ENCODE peak calls at places on chromosomes 5 and 9, in five cellular contexts. A is uterus, H is GM12865, Z is body of pancreas, T is mucosa of descending colon. U is an unnamed sample.

GRCh38 chr9:110536802-110537201 is 42.7 kb downstream of the SVEP1 start:
- DNase-seq in H (no peak), Z (no peak), T (no peak), A (no peak), U (no peak)

GRCh38 chr9:35619800-35620158 is 1.6 kb upstream of the CD72 start:
- DNase-seq in A (no peak), Z (no peak), T (no peak), H (peak), U (peak)

GRCh38 chr5:11675198-11675597 is 229.0 kb downstream of the CTNND2 start:
- DNase-seq in Z (no peak), T (no peak), A (no peak), H (no peak), U (no peak)

GRCh38 chr5:58507715-58508114 is 16.5 kb downstream of the GAPT start:
- DNase-seq in A (no peak), H (no peak), T (no peak), Z (no peak), U (no peak)

GRCh38 chr9:120928720-120929389 is 2.3 kb upstream of the TRAF1 start:
- DNase-seq in H (peak), A (peak), Z (peak), T (peak), U (no peak)

GRCh38 chr5:16812911-16813310 is 123.2 kb downstream of the MYO10 start:
- DNase-seq in A (no peak), T (no peak), H (no peak), Z (peak), U (no peak)

GRCh38 chr5:32708949-32709348 is 2.2 kb upstream of the NPR3 start:
- DNase-seq in T (no peak), Z (no peak), A (no peak), H (peak), U (no peak)

GRCh38 chr5:53373420-53374188 is 106.8 kb upstream of the FST start:
- DNase-seq in Z (no peak), T (no peak), H (no peak), A (no peak), U (no peak)

GRCh38 chr9:137916540-137916939 is 39.0 kb downstream of the CACNA1B start:
- DNase-seq in Z (no peak), T (no peak), H (no peak), A (no peak), U (no peak)

GRCh38 chr5:151072234-151073025 is 8.4 kb downstream of the TNIP1 start:
- DNase-seq in T (no peak), Z (no peak), H (no peak), A (no peak), U (no peak)

GRCh38 chr5:148238395-148238794 is at the start of gene MARCOL:
- DNase-seq in A (no peak), T (no peak), H (no peak), Z (no peak), U (no peak)

GRCh38 chr5:101543780-101544179 is 640.7 kb upstream of the ST8SIA4 start:
- DNase-seq in A (no peak), T (no peak), Z (no peak), H (no peak), U (no peak)

GRCh38 chr5:157477814-157478494 is 17.9 kb downstream of the NIPAL4 start:
- DNase-seq in A (no peak), Z (no peak), T (no peak), H (no peak), U (no peak)

GRCh38 chr5:7586499-7586898 is 190.6 kb downstream of the ADCY2 start:
- DNase-seq in H (no peak), Z (no peak), A (no peak), T (no peak), U (no peak)

GRCh38 chr9:22238809-22239684 is 207.6 kb upstream of the DMRTA1 start:
- DNase-seq in A (no peak), H (peak), T (no peak), Z (no peak), U (no peak)

GRCh38 chr5:93622240-93622885 is 39.3 kb downstream of the NR2F1 start:
- DNase-seq in T (no peak), A (no peak), H (peak), Z (peak), U (no peak)

GRCh38 chr5:902129-902916 is 9.6 kb downstream of the TRIP13 start:
- DNase-seq in Z (no peak), T (no peak), H (no peak), A (peak), U (no peak)

GRCh38 chr5:64210866-64211265 is 45.2 kb downstream of the RNF180 start:
- DNase-seq in H (no peak), Z (no peak), A (no peak), T (no peak), U (no peak)

GRCh38 chr5:179150011-179150410 is 89.8 kb downstream of the ZNF354C start:
- DNase-seq in A (no peak), Z (no peak), H (no peak), T (peak), U (no peak)

GRCh38 chr5:83492331-83492730 is 20.8 kb downstream of the VCAN start:
- DNase-seq in T (no peak), H (no peak), Z (no peak), A (no peak), U (no peak)

GRCh38 chr5:169576181-169576598 is 7.4 kb upstream of the SPDL1 start:
- DNase-seq in H (no peak), T (no peak), A (peak), Z (peak), U (no peak)

GRCh38 chr9:98848450-98849149 is 41.1 kb downstream of the GALNT12 start:
- DNase-seq in T (peak), H (peak), A (peak), Z (peak), U (peak)

GRCh38 chr5:140398379-140398811 is 3.2 kb upstream of the ANKHD1 start:
- DNase-seq in Z (no peak), T (no peak), H (no peak), A (no peak), U (no peak)

GRCh38 chr9:137354153-137354844 is 52.2 kb upstream of the NRARP start:
- DNase-seq in A (no peak), Z (no peak), H (no peak), T (no peak), U (no peak)

GRCh38 chr9:15299374-15299939 is 7.6 kb downstream of the TTC39B start:
- DNase-seq in Z (no peak), T (no peak), H (peak), A (no peak), U (peak)

GRCh38 chr5:16744164-16744880 is 127.5 kb upstream of the RETREG1 start:
- DNase-seq in H (peak), Z (no peak), T (no peak), A (no peak), U (no peak)

GRCh38 chr5:158701406-158702177 is 398.1 kb downstream of the EBF1 start:
- DNase-seq in T (no peak), A (no peak), Z (no peak), H (no peak), U (no peak)

GRCh38 chr9:129542761-129543160 is 78.1 kb downstream of the C9orf50 start:
- DNase-seq in T (no peak), H (no peak), A (no peak), Z (no peak), U (no peak)

GRCh38 chr5:170393958-170394357 is 4.8 kb upstream of the KCNMB1 start:
- DNase-seq in Z (peak), A (no peak), T (no peak), H (no peak), U (no peak)

DNA sequence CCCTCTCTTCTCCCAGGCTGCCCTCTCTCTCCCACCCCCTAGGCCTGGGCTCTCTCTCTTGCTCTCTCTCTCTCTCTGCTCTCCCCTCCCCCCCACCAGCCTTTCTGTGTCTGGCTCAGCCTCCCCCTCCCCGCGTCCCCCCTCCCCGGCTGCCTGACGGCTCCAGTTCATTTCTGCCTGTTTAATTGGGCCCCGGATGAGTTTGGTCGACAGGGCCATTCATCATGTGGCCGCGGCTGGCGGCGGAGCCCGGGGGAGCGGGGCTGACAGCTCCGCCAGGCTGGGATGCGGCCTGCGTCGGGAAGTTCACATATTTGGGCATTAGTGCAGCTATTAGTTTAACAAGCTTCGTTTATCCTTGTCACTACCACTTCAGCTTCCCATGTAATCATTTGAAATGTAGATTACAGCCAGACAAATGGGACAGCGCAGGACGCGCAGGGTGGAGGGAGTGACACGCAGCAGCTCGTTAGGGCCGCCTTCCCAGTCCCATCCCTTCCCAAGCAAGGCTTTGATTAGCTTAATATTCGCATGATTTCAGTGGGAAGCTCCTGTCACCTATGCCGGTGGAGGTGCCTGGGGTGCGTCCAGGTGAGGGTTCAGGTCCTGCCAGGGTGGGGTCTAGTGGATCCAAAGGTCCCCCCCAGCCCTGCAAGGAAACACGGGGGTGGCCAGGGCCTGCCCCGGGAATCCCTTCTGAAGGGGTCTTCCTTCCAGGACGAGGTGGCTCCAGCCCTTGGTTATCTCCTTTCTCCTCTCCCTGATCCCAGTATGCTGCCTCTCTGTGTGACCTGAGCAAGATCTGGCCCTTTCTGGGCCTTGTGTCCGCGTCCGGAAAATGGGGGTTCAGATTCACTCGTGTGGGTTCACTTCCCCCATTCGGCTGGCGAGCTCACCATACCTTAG is 214.8 kb downstream of the PAX5 start:
- DNase-seq in H (no peak), Z (no peak), T (no peak), A (no peak), U (no peak)
- H3K4me3 ChIP-seq in H (no peak), Z (no peak), T (no peak), A (no peak), U (no peak)

GRCh38 chr9:69171517-69171916 is 2.6 kb upstream of the TJP2 start:
- DNase-seq in T (no peak), A (no peak), H (no peak), Z (no peak), U (no peak)

GRCh38 chr9:69171049-69171448 is 3.0 kb upstream of the TJP2 start:
- DNase-seq in T (no peak), Z (peak), A (no peak), H (no peak), U (no peak)

GRCh38 chr9:69170231-69170630 is 3.8 kb upstream of the TJP2 start:
- DNase-seq in H (no peak), A (no peak), Z (no peak), T (no peak), U (no peak)

GRCh38 chr9:69168709-69169217 is 5.3 kb upstream of the TJP2 start:
- DNase-seq in H (peak), A (no peak), T (peak), Z (peak), U (no peak)

DNA sequence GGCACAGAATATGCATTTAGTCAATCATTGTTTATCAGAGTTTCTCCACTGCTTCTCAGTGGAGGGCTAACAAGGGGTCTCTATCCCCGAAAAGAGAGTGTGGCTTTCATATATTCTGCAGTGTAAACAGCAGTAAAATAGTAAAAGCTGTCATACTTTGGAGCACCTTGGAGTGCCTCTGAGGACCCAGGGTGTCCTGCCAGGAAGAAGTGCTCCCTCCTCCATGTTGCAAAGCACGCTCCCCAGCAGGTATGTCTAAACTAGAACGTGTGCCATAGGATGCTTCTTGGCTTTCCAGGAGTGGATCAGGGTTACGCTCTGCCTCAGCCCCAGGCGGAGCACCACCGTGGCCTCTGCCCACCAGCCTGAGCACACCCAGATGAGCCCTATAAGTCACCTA is 8.5 kb upstream of the TJP2 start:
- DNase-seq in T (no peak), H (no peak), Z (no peak), A (no peak), U (no peak)
- TF ChIP-seq CTCF in T (no peak), H (no peak), Z (no peak), A (no peak), U (no peak)

GRCh38 chr5:37715957-37716356 is 123.9 kb downstream of the GDNF start:
- DNase-seq in T (no peak), Z (no peak), H (no peak), A (no peak), U (no peak)
- H3K4me3 ChIP-seq in T (no peak), Z (no peak), H (no peak), A (no peak), U (no peak)

GRCh38 chr9:108756746-108757490 is 98.9 kb downstream of the ACTL7B start:
- DNase-seq in H (no peak), Z (no peak), T (no peak), A (no peak), U (no peak)
- TF ChIP-seq CTCF in H (no peak), Z (no peak), T (no peak), A (no peak), U (no peak)

DNA sequence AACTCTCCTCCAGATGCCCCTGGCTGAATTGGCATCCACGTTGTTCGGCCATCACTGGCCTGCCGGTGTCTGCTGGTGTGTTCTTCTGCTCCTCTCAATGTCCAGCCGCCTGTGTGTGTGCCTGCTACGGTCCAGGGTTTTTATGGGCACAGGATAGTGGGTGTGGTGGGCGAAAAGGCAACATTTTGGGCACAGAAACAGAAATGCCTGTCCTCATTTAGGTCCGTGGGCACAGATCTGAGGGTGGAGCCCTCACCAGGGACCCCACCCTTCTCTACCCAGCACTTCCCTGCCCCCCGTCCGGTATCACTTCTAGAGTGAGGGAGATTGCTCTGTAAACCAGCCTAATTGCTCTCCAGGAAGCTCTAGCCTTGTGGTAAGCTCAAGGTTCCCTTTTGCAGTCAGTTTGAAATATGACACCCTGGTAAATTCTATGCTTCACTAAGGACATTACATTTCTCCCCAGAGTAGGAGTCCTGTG is 410.1 kb downstream of the MAT2B start:
- DNase-seq in T (peak), Z (no peak), H (peak), A (no peak), U (peak)
- H3K4me3 ChIP-seq in T (no peak), Z (no peak), H (peak), A (no peak), U (peak)

GRCh38 chr9:125517577-125517976 is 189.4 kb downstream of the MAPKAP1 start:
- DNase-seq in T (no peak), H (no peak), A (no peak), Z (no peak), U (no peak)
- TF ChIP-seq CTCF in T (no peak), H (no peak), A (no peak), Z (no peak), U (no peak)

GRCh38 chr5:35264509-35264908 is 34.2 kb upstream of the PRLR start:
- DNase-seq in H (no peak), A (no peak), T (no peak), Z (no peak), U (no peak)
- H3K4me3 ChIP-seq in H (no peak), A (no peak), T (no peak), Z (no peak), U (no peak)

GRCh38 chr5:142934335-142934734 is 164.2 kb downstream of the ARHGAP26 start:
- DNase-seq in A (no peak), H (no peak), T (no peak), Z (no peak), U (no peak)
- TF ChIP-seq CTCF in A (no peak), H (no peak), T (no peak), Z (no peak), U (no peak)

DNA sequence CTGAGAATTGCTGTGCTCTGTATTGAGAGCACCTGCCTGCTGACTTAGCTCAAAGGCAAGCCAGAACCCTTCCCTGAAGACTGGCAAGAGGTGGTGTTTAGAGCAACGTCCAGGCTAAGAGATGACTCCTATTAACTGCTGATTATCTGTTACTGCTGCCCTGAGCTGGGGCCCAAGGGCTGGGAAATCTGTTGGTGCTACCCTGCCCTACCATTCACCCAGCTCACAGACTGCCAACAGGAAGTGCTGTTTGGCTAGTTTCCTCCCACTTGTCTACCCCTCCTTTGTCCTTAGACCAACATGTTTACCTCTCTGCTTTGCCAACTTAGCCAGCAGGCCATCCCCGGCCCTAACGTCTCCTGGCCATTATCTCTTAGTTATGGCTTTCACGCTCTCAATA is 6.9 kb downstream of the RAB24 start:
- DNase-seq in A (no peak), T (no peak), H (no peak), Z (no peak), U (no peak)
- H3K4me3 ChIP-seq in A (no peak), T (no peak), H (no peak), Z (no peak), U (no peak)

U was measured in GM12864.